ENCODE peak calls at places on chromosomes 13 and 19, in five cellular contexts. K is activated naive CD8-positive, alpha-beta T cell treated with anti-CD3 and anti-CD28 coated beads, Interleukin-2, amount 50 U/mL, for 24 hours; T is SHP77; E is COR-L47; Y is nephron progenitor cell. J is an unnamed sample.

GRCh38 chr19:10283786-10284540 is 2.8 kb upstream of the ICAM4 start:
- DNase-seq in Y (no peak), E (no peak), K (no peak), T (no peak), J (peak; percentile 12)

GRCh38 chr13:71864094-71864980 is 2.7 kb downstream of the DACH1 start:
- DNase-seq in Y (peak; percentile 70), K (peak; percentile 5), T (peak; percentile 49), E (peak; percentile 73), J (no peak)

GRCh38 chr19:41166888-41167804 is 25.9 kb upstream of the CYP2S1 start:
- DNase-seq in T (no peak), E (no peak), Y (no peak), K (no peak), J (no peak)

GRCh38 chr13:112331675-112332074 is 44.5 kb upstream of the SPACA7 start:
- DNase-seq in T (no peak), K (no peak), E (no peak), Y (no peak), J (no peak)

GRCh38 chr19:16920816-16921529 is 32.2 kb downstream of the F2RL3 start:
- DNase-seq in Y (no peak), E (no peak), T (no peak), K (no peak), J (no peak)

GRCh38 chr19:13094771-13095392 is 7.8 kb downstream of the LYL1 start:
- DNase-seq in Y (peak; percentile 31), E (no peak), K (peak; percentile 36), T (no peak), J (no peak)

GRCh38 chr19:5645409-5645808 is 22.5 kb downstream of the SAFB start:
- DNase-seq in K (no peak), E (no peak), T (no peak), Y (no peak), J (no peak)

GRCh38 chr13:50911937-50912624 is 2.5 kb downstream of the RNASEH2B start:
- DNase-seq in K (peak; percentile 95), T (peak; percentile 86), E (peak; percentile 80), Y (peak; percentile 93), J (peak; percentile 97)

GRCh38 chr19:19619121-19619848 is 798 bp upstream of the PBX4 start:
- DNase-seq in E (no peak), Y (no peak), T (no peak), K (no peak), J (no peak)

GRCh38 chr13:109665211-109665610 is 121.2 kb downstream of the IRS2 start:
- DNase-seq in Y (no peak), T (no peak), K (no peak), E (no peak), J (no peak)

GRCh38 chr13:45682494-45683008 is 19.6 kb upstream of the CBY2 start:
- DNase-seq in E (no peak), Y (no peak), T (no peak), K (no peak), J (peak; percentile 34)

GRCh38 chr19:38792250-38793111 is 3.5 kb downstream of the LGALS7B start:
- DNase-seq in E (no peak), T (no peak), K (peak; percentile 60), Y (no peak), J (peak; percentile 55)

GRCh38 chr19:36527873-36528193 is 238 bp downstream of the ZNF260 start:
- DNase-seq in E (no peak), K (no peak), Y (no peak), T (no peak), J (no peak)

GRCh38 chr19:30159636-30160035 is 212.5 kb upstream of the ZNF536 start:
- DNase-seq in K (no peak), E (no peak), T (no peak), Y (no peak), J (no peak)

GRCh38 chr13:44051923-44052322 is 172.2 kb downstream of the LACC1 start:
- DNase-seq in Y (no peak), E (no peak), K (no peak), T (no peak), J (no peak)

GRCh38 chr13:76871332-76871945 is 14.8 kb downstream of the KCTD12 start:
- DNase-seq in E (no peak), T (no peak), K (no peak), Y (no peak), J (no peak)

GRCh38 chr13:85140192-85140591 is 659.0 kb downstream of the SLITRK6 start:
- DNase-seq in Y (no peak), E (no peak), K (no peak), T (no peak), J (no peak)

GRCh38 chr19:45754323-45754722 is 14.7 kb downstream of the SIX5 start:
- DNase-seq in K (no peak), Y (no peak), T (no peak), E (no peak), J (no peak)

GRCh38 chr13:76852991-76853390 is 33.2 kb downstream of the KCTD12 start:
- DNase-seq in T (no peak), K (no peak), E (no peak), Y (no peak), J (no peak)

GRCh38 chr13:94548382-94549240 is 47.3 kb downstream of the TGDS start:
- DNase-seq in E (peak; percentile 65), Y (no peak), K (no peak), T (peak; percentile 80), J (no peak)

GRCh38 chr19:35310331-35310730 is 18.4 kb downstream of the MAG start:
- DNase-seq in T (no peak), E (no peak), Y (no peak), K (no peak), J (no peak)

GRCh38 chr19:1453525-1454371 is 3.8 kb downstream of the APC2 start:
- DNase-seq in Y (peak; percentile 55), E (no peak), K (no peak), T (no peak), J (no peak)

GRCh38 chr19:2114821-2115220 is 18.1 kb downstream of the IZUMO4 start:
- DNase-seq in K (no peak), Y (no peak), T (no peak), E (no peak), J (no peak)

GRCh38 chr19:1169921-1170885 is 3.9 kb downstream of the SBNO2 start:
- DNase-seq in K (no peak), Y (no peak), E (no peak), T (no peak), J (no peak)

GRCh38 chr19:49533551-49534488 is 6.0 kb downstream of the RCN3 start:
- DNase-seq in T (peak; percentile 47), K (peak; percentile 84), E (peak; percentile 21), Y (peak; percentile 92), J (peak; percentile 77)

GRCh38 chr13:97003071-97003470 is 8.8 kb upstream of the OXGR1 start:
- DNase-seq in E (no peak), K (no peak), T (no peak), Y (no peak), J (no peak)

GRCh38 chr19:42023943-42024260 is 29.9 kb upstream of the ATP1A3 start:
- DNase-seq in Y (no peak), K (no peak), T (no peak), E (no peak), J (no peak)

GRCh38 chr13:76723551-76724232 is 162.5 kb downstream of the KCTD12 start:
- DNase-seq in E (no peak), T (no peak), K (peak; percentile 1), Y (no peak), J (peak; percentile 56)

GRCh38 chr19:17078038-17078919 is 2.7 kb downstream of the MYO9B start:
- DNase-seq in K (no peak), Y (no peak), T (no peak), E (no peak), J (peak; percentile 62)

GRCh38 chr13:87078947-87079795 is 592.0 kb upstream of the SLITRK5 start:
- DNase-seq in E (no peak), T (no peak), K (no peak), Y (no peak), J (no peak)

GRCh38 chr19:28883241-28883693 is 329.7 kb downstream of the UQCRFS1 start:
- DNase-seq in K (no peak), T (no peak), E (no peak), Y (no peak), J (no peak)

GRCh38 chr13:99044764-99045163 is 66.9 kb upstream of the DOCK9 start:
- DNase-seq in T (no peak), Y (no peak), K (no peak), E (no peak), J (no peak)

GRCh38 chr19:15399635-15400034 is 19.2 kb downstream of the AKAP8L start:
- DNase-seq in Y (no peak), K (no peak), T (no peak), E (no peak), J (no peak)

GRCh38 chr19:21256722-21257121 is 72.5 kb downstream of the ZNF708 start:
- DNase-seq in T (no peak), Y (no peak), K (no peak), E (peak; percentile 0), J (no peak)